ENCODE peak calls at places on chromosomes 13 and 19, in five cellular contexts. Q, Y, N, X and M are unnamed samples.

GRCh38 chr13:79373916-79374315 is 32.1 kb downstream of the RBM26 start:
- DNase-seq in Y (no peak), X (no peak), N (no peak), Q (no peak), M (no peak)

GRCh38 chr13:91482427-91482826 is 84.0 kb downstream of the GPC5 start:
- DNase-seq in X (no peak), N (no peak), Q (no peak), Y (no peak), M (no peak)

GRCh38 chr19:6720369-6721112 is at the start of gene C3:
- DNase-seq in Y (no peak), Q (peak), X (peak), N (peak), M (peak)

GRCh38 chr19:2047449-2048103 is 3.5 kb downstream of the MKNK2 start:
- DNase-seq in X (peak), Q (peak), Y (peak), N (peak), M (peak)

GRCh38 chr13:104837756-104838155 is 1697.7 kb downstream of the EFNB2 start:
- DNase-seq in N (no peak), Y (no peak), X (no peak), Q (no peak), M (no peak)

GRCh38 chr13:80630685-80631121 is 289.8 kb upstream of the SPRY2 start:
- DNase-seq in Q (no peak), N (no peak), Y (no peak), X (no peak), M (no peak)

GRCh38 chr13:113432509-113433270 is 20.6 kb downstream of the ADPRHL1 start:
- DNase-seq in Y (no peak), N (no peak), X (no peak), Q (no peak), M (no peak)

GRCh38 chr19:899363-900301 is 6.3 kb downstream of the RNU6-9 start:
- DNase-seq in Y (no peak), Q (no peak), X (no peak), N (no peak), M (no peak)

GRCh38 chr13:83498486-83499190 is 383.6 kb downstream of the SLITRK1 start:
- DNase-seq in Y (no peak), Q (no peak), N (no peak), X (no peak), M (no peak)

GRCh38 chr19:5929646-5930045 is 15.6 kb downstream of the CAPS start:
- DNase-seq in Y (no peak), X (no peak), Q (no peak), N (no peak), M (no peak)

GRCh38 chr13:112931028-112931934 is 37.7 kb upstream of the MCF2L start:
- DNase-seq in X (no peak), Y (no peak), N (no peak), Q (no peak), M (no peak)

GRCh38 chr13:112586334-112586733 is 1.6 kb downstream of the TUBGCP3 start:
- DNase-seq in X (no peak), N (no peak), Q (no peak), Y (no peak), M (no peak)

GRCh38 chr13:49539313-49539712 is 43.6 kb downstream of the PHF11 start:
- DNase-seq in N (no peak), Q (no peak), X (no peak), Y (no peak), M (peak)

GRCh38 chr13:52003551-52003950 is 7.7 kb downstream of the ATP7B start:
- DNase-seq in N (no peak), X (no peak), Y (no peak), Q (no peak), M (no peak)

GRCh38 chr13:86870388-86870966 is 800.7 kb upstream of the SLITRK5 start:
- DNase-seq in X (no peak), Y (no peak), Q (no peak), N (no peak), M (no peak)

GRCh38 chr19:42228640-42229039 is 8.5 kb downstream of the ZNF526 start:
- DNase-seq in Q (no peak), X (no peak), N (no peak), Y (no peak), M (no peak)

GRCh38 chr13:48532473-48533206 is at the start of gene RCBTB2:
- DNase-seq in Q (peak), X (peak), Y (peak), N (peak), M (peak)

DNA sequence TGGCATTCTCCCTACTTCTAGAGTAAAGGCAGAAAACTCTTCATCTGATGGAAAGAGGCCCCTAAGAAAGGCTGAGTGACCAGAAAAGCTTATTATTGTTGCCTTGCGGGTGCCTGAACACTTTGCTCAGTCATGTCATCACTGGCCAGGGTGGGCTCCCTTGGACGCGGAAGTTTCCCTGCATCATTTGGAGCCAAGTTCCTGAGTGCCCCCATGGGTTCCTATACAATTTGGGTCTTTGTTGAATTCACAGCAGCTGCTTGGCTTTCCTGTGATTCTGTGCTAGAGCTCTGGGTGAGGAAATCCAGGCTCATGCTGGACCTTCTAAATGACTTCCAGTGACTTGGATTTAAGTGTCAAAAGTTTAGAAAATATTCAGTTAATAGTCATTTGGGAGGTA is 232.9 kb downstream of the LHFPL6 start:
- DNase-seq in N (no peak), Q (no peak), X (no peak), Y (no peak), M (no peak)
- H3K4me3 ChIP-seq in N (no peak), Q (no peak), X (no peak), Y (no peak), M (no peak)

DNA sequence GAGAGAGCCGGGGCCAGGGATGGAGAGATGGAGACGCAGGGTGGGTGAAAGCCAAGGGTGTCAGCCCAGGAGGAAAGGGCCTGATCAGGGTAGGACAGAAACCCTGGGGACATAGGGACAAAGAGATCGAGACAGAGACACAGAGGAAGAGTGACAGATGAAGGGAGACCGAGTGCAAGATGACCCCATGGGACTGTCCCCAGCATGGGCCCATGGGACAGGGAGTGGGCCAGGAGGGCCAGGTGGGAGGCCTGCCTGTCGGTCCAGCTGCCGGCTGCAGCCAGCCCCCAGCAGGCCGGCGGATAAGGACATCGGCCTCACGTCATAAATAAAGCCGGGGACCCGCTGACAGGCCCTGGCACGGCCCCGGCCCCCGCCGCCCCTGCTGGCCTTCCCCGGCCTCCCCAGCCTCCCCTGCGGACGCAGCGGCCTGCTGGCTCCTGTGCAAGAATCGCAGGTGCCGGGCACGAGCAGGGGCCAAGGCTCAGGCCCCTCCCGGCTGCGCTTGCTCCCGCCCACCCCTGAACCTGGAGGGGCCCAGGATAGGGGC is 6.3 kb downstream of the REX1BD start:
- DNase-seq in X (no peak), N (peak), Q (no peak), Y (no peak), M (no peak)
- H3K4me3 ChIP-seq in X (no peak), N (peak), Q (peak), Y (no peak), M (no peak)

DNA sequence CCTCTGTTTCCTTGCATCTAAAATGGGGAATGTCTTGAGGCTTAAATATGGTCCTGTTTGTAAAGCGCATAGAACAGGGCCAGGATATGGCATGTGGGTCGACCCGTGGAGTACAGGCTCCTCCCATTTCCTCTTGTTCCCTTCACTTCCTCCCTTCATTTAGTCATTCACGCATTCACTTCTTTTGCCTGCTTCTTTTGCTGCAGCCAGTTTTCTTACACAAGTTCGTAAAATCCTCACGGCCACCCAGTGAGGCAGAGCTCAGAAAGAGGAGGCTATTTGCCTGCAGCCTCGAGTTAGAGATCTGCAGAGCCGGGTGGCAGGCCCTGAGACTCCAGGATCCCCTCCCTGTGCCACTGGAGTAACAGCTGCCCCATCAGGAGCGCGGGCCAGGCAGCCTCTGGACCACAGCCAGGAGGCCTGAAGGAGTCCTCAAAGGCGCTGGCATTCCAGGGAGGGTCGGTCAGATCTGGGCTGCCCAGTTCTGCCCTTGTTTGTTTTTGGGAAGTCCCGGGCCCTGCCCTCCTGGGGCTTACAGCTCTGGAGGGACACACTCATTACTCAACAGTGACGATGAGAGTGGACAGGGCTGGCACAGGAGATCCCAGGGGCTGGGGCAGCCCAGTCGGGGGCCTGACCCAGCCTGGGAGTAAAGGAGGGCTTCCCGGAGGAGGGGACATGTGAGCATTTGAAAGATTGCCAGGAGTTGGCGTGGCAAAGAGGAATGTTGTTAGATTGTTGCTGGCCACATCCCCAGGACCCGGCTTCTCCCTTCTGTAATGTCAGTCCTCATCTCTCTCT is 4.6 kb downstream of the PPP5C start:
- DNase-seq in Q (peak), Y (peak), N (peak), X (peak), M (peak)
- H3K4me3 ChIP-seq in Q (no peak), Y (no peak), N (peak), X (no peak), M (no peak)

GRCh38 chr19:10091370-10091687 is 5.2 kb downstream of the SHFL start:
- DNase-seq in Q (no peak), Y (no peak), N (no peak), X (no peak), M (no peak)

GRCh38 chr19:10092648-10093294 is 6.7 kb downstream of the SHFL start:
- DNase-seq in Q (no peak), Y (no peak), X (no peak), N (no peak), M (no peak)

GRCh38 chr19:10089801-10090375 is 3.8 kb downstream of the SHFL start:
- DNase-seq in N (no peak), Q (no peak), X (no peak), Y (no peak), M (no peak)

GRCh38 chr19:10093295-10094186 is 7.4 kb downstream of the SHFL start:
- DNase-seq in X (no peak), Q (no peak), N (no peak), Y (no peak), M (no peak)

DNA sequence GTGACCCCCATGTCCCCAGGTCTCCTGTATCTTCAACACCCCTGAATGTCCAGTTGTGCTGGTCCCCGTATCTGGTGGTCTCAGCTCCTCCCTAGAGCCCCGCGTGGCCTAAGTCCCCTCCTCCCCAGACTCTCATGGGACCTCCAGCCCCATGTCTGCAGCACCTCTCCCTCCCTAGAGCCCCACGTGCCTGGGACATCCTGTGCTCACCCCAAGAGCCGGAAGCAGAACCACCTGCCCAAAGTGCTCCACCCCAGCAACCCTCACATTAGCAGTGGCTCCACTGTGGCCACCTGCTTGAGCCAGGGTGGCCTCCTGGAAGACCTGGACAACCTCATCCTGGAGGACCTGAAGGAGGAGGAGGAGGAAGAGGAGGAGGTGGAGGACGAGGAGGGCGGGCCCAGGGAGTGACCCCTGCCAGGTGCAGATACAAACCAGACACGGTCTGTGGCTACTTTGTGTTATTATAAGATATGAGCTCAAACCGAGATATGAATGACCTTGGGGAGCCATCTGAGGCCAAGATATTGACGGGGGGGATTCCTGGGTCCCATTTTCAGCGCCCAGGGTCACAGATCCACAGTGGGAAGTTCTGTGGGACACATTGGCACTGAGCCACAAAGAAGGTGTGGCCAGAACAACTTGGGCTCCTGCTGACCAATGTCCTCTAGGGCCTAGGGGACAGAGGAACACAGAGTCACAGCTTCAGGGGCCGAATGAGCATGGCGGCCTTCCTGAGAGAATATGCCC is 6.0 kb downstream of the SHFL start:
- DNase-seq in N (no peak), X (no peak), Q (no peak), Y (no peak), M (no peak)
- H3K4me3 ChIP-seq in N (no peak), X (no peak), Q (no peak), Y (no peak), M (no peak)

GRCh38 chr19:7860902-7861618 is 13.1 kb downstream of the PRR36 start:
- DNase-seq in N (no peak), Q (no peak), Y (no peak), X (no peak), M (no peak)

GRCh38 chr19:7860166-7860901 is 13.9 kb downstream of the PRR36 start:
- DNase-seq in X (no peak), N (no peak), Q (no peak), Y (no peak), M (no peak)

GRCh38 chr19:7863157-7863970 is 10.8 kb downstream of the PRR36 start:
- DNase-seq in Q (no peak), X (no peak), Y (no peak), N (no peak), M (no peak)

GRCh38 chr19:7862413-7862951 is 11.7 kb downstream of the PRR36 start:
- DNase-seq in N (peak), Q (peak), Y (no peak), X (peak), M (no peak)

DNA sequence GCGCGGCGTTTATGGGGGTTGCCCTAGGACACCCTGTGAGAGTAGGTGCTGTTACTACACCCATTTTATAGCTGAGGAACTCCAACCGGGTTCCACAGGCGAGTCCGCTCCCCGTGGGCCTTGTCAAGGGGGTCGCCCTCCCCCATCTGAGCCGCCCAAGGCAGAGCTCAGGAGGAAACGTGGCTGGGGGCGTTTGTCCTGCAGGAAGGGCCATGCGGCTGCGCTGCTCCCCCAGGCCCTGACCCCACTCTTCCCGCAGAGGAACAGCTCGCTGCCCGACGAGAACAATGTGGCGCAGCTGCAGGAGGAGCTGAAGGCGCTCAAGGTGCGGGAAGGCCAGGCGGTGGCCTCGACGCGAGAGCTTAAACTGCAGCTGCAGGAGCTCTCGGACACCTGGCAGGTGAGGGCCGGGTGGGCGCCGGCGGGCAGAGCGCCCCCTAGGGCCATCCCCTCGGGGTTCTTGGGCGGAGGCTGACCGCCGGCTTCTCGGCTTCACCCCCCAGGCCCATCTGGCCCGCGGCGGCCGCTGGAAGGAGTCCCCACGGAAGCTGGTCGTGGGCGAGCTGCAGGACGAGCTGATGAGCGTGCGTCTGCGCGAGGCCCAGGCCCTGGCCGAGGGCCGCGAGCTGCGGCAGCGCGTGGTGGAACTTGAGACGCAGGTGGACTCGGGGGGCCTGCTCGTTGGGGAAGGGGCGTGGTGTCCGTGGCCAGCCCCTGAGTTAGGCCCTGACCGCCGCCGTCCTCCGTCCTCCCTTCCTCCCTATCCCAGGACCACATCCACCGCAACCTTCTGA is 12.4 kb downstream of the PRR36 start:
- DNase-seq in Q (no peak), N (no peak), Y (no peak), X (no peak), M (no peak)
- H3K4me3 ChIP-seq in Q (no peak), N (peak), Y (no peak), X (no peak), M (no peak)

GRCh38 chr13:73918691-73919090 is 215.5 kb downstream of the KLF12 start:
- DNase-seq in N (no peak), Y (no peak), X (no peak), Q (no peak), M (no peak)
- H3K4me3 ChIP-seq in N (no peak), Y (no peak), X (no peak), Q (no peak), M (no peak)

DNA sequence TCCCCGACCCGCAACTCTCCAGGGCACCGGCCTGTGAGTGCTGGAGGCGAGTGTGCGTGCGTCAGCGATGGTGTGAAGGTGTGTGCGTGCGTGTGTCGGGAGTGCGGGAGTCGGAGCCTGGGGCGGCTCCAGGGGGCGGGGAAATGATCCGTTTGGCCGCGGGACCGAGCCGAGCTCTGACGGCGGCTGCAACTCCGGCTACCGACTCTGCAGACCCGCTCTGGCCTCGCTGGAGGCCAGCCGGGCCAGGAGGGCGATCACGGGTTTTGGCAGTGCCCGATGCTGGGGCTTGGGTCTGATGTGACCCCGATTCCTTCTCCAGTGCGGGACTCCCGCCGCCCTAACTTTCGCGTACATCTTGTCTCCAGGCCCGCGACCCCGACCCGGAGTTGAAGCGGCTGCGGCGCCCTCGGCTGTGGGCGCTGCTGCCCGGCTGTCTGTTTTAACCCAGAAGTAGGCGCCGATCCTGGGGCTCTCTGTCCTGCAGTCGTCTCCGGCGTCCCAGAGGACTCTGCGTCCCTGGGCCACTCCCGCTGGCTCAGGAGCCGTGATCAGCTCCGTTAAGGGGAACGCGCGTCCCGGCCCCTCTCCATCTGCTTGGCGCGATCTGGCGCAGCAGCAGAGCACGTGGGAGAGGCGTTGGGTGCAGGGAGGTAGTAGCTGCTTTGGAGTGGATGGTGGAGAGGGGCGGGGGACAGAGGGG is 1.2 kb downstream of the CHST8 start:
- DNase-seq in Y (peak), X (no peak), N (no peak), Q (no peak), M (no peak)
- H3K4me3 ChIP-seq in Y (no peak), X (no peak), N (no peak), Q (peak), M (no peak)

GRCh38 chr19:45681391-45682015 is 10.2 kb downstream of the SNRPD2 start:
- DNase-seq in X (peak), Y (peak), N (peak), Q (peak), M (peak)

GRCh38 chr19:45682117-45682516 is 9.6 kb downstream of the SNRPD2 start:
- DNase-seq in X (no peak), N (no peak), Q (no peak), Y (no peak), M (no peak)

GRCh38 chr19:45670670-45671453 is 2.8 kb downstream of the GIPR start:
- DNase-seq in Q (peak), X (peak), N (peak), Y (peak), M (peak)

GRCh38 chr19:45677351-45678230 is 9.6 kb downstream of the GIPR start:
- DNase-seq in Q (peak), X (peak), N (peak), Y (peak), M (peak)

GRCh38 chr19:45676851-45677263 is 8.8 kb downstream of the GIPR start:
- DNase-seq in X (peak), Q (peak), Y (no peak), N (peak), M (no peak)
- H3K4me3 ChIP-seq in X (peak), Q (peak), Y (no peak), N (peak), M (no peak)